ENCODE peak calls at places on chromosomes 2 and 18, in seven cellular contexts. U, P, I, G, S, D and F are unnamed samples.

GRCh38 chr2:128622371-128622770 is 303.7 kb upstream of the HS6ST1 start:
- DNase-seq in U (peak), G (no peak), I (peak), P (no peak), D (no peak), S (no peak), F (no peak)

GRCh38 chr18:34322365-34323289 is 97.9 kb upstream of the NOL4 start:
- DNase-seq in P (peak), D (peak), I (peak), U (peak), G (peak), S (peak), F (peak)

GRCh38 chr2:231780123-231780908 is 766 bp downstream of the PDE6D start:
- DNase-seq in G (no peak), S (peak), D (peak), U (no peak), P (no peak), I (peak), F (no peak)

GRCh38 chr2:233810385-233810784 is 32.3 kb downstream of the MROH2A start:
- DNase-seq in U (no peak), D (no peak), S (no peak), P (no peak), I (no peak), G (no peak), F (no peak)

GRCh38 chr2:119218478-119219064 is 5.1 kb upstream of the STEAP3 start:
- DNase-seq in G (no peak), S (peak), D (no peak), U (no peak), I (no peak), P (peak), F (no peak)

GRCh38 chr18:10736984-10737383 is 211.2 kb downstream of the NAPG start:
- DNase-seq in U (no peak), D (no peak), I (no peak), S (no peak), G (no peak), P (no peak), F (no peak)

GRCh38 chr2:136538489-136538888 is 226.9 kb upstream of the THSD7B start:
- DNase-seq in I (no peak), P (no peak), S (no peak), U (peak), G (peak), D (no peak), F (no peak)

GRCh38 chr18:34339155-34339554 is 114.4 kb upstream of the NOL4 start:
- DNase-seq in D (no peak), S (no peak), G (no peak), P (no peak), U (no peak), I (no peak), F (no peak)

GRCh38 chr2:199309411-199309810 is 148.3 kb downstream of the SATB2 start:
- DNase-seq in I (no peak), P (no peak), D (no peak), U (no peak), S (no peak), G (no peak), F (no peak)